ENCODE peak calls at places on chromosomes 5 and 9, in five cellular contexts. W is NCI-H510A treated with DMSO at 0.1 percent for 48 hours; L is CD8-positive, alpha-beta T cell; Q is fibroblast of lung; K is frontal cortex. Y is an unnamed sample.

GRCh38 chr9:92590386-92590785 is 54.6 kb upstream of the ECM2 start:
- DNase-seq in W (no peak), L (no peak), Q (peak), K (no peak), Y (no peak)

GRCh38 chr9:124257865-124258764 is at the start of gene NEK6:
- DNase-seq in W (no peak), L (peak), Q (peak), K (peak), Y (peak)

GRCh38 chr5:1251678-1252580 is 26.7 kb downstream of the SLC6A18 start:
- DNase-seq in W (no peak), L (no peak), Q (no peak), K (no peak), Y (no peak)

GRCh38 chr5:133032852-133033742 is 6.7 kb upstream of the ZCCHC10 start:
- DNase-seq in W (no peak), L (no peak), Q (peak), K (no peak), Y (no peak)

GRCh38 chr9:27940535-27940934 is 367.3 kb upstream of the C9orf72 start:
- DNase-seq in W (no peak), L (no peak), Q (no peak), K (no peak), Y (no peak)

GRCh38 chr5:78467744-78468357 is 107.4 kb downstream of the SCAMP1 start:
- DNase-seq in W (peak), L (no peak), Q (peak), K (peak), Y (no peak)

GRCh38 chr5:72281764-72282499 is 38.1 kb downstream of the MRPS27 start:
- DNase-seq in W (no peak), L (no peak), Q (peak), K (no peak), Y (no peak)

GRCh38 chr5:82684659-82685058 is 392.5 kb downstream of the TMEM167A start:
- DNase-seq in W (no peak), L (no peak), Q (no peak), K (no peak), Y (no peak)

GRCh38 chr5:75325242-75325641 is 11.8 kb upstream of the HMGCR start:
- DNase-seq in W (no peak), L (no peak), Q (no peak), K (no peak), Y (no peak)

GRCh38 chr5:110054240-110054639 is 364.5 kb downstream of the MAN2A1 start:
- DNase-seq in W (peak), L (peak), Q (peak), K (no peak), Y (peak)

GRCh38 chr5:74034738-74035137 is 408.7 kb downstream of the ARHGEF28 start:
- DNase-seq in W (no peak), L (no peak), Q (peak), K (no peak), Y (no peak)

GRCh38 chr9:88747768-88748167 is 212.8 kb downstream of the NXNL2 start:
- DNase-seq in W (no peak), L (no peak), Q (peak), K (no peak), Y (no peak)

GRCh38 chr9:23492126-23493002 is 333.7 kb downstream of the ELAVL2 start:
- DNase-seq in W (no peak), L (no peak), Q (peak), K (peak), Y (no peak)

GRCh38 chr9:69805962-69806633 is 14.5 kb upstream of the CFAP95 start:
- DNase-seq in W (no peak), L (no peak), Q (peak), K (no peak), Y (no peak)

GRCh38 chr5:18281947-18282557 is 647.8 kb downstream of the TAF11L14 start:
- DNase-seq in W (peak), L (no peak), Q (peak), K (peak), Y (no peak)

GRCh38 chr9:125375820-125376219 is 114.2 kb downstream of the GAPVD1 start:
- DNase-seq in W (no peak), L (no peak), Q (no peak), K (no peak), Y (no peak)

GRCh38 chr5:73816656-73817420 is 190.8 kb downstream of the ARHGEF28 start:
- DNase-seq in W (no peak), L (no peak), Q (peak), K (no peak), Y (no peak)

GRCh38 chr9:106069241-106069640 is 374.9 kb downstream of the TMEM38B start:
- DNase-seq in W (no peak), L (no peak), Q (peak), K (no peak), Y (no peak)